ENCODE peak calls at places on chromosome 21, in nine cellular contexts. One of them, this sample, is unnamed.

GRCh38 chr21:44486302-44486701 is 31.0 kb downstream of the LRRC3 start:
- DNase-seq in A549: no peak
- DNase-seq in GM04504: no peak
- DNase-seq in foreskin fibroblast: no peak
- DNase-seq in activated T-cell treated with anti-CD3 and anti-CD28 coated beads for 1 hour: no peak
- DNase-seq in stimulated activated CD4-positive, alpha-beta T cell treated with anti-CD3 and anti-CD28 coated beads, Interleukin-2, amount 100 ng/mL, for 48 hours: no peak
- DNase-seq in stimulated activated CD8-positive, alpha-beta memory T cell treated with anti-CD3 and anti-CD28 coated beads, Interleukin-4, amount 100 ng/mL, for 24 hours: no peak
- DNase-seq in neural crest cell: no peak
- DNase-seq in activated T-helper 1 cell treated with anti-CD3 and anti-CD28 coated beads, Interleukin-2, amount 50 U/mL, for 16 hours: no peak
- DNase-seq in this sample: no peak

GRCh38 chr21:34878940-34879339 is 170.2 kb downstream of the RUNX1 start:
- DNase-seq in A549: no peak
- DNase-seq in GM04504: no peak
- DNase-seq in foreskin fibroblast: no peak
- DNase-seq in activated T-cell treated with anti-CD3 and anti-CD28 coated beads for 1 hour: no peak
- DNase-seq in stimulated activated CD4-positive, alpha-beta T cell treated with anti-CD3 and anti-CD28 coated beads, Interleukin-2, amount 100 ng/mL, for 48 hours: no peak
- DNase-seq in stimulated activated CD8-positive, alpha-beta memory T cell treated with anti-CD3 and anti-CD28 coated beads, Interleukin-4, amount 100 ng/mL, for 24 hours: no peak
- DNase-seq in neural crest cell: no peak
- DNase-seq in activated T-helper 1 cell treated with anti-CD3 and anti-CD28 coated beads, Interleukin-2, amount 50 U/mL, for 16 hours: no peak
- DNase-seq in this sample: no peak

GRCh38 chr21:25244735-25245134 is 362.5 kb downstream of the MRPL39 start:
- DNase-seq in A549: no peak
- DNase-seq in GM04504: no peak
- DNase-seq in foreskin fibroblast: no peak
- DNase-seq in activated T-cell treated with anti-CD3 and anti-CD28 coated beads for 1 hour: no peak
- DNase-seq in stimulated activated CD4-positive, alpha-beta T cell treated with anti-CD3 and anti-CD28 coated beads, Interleukin-2, amount 100 ng/mL, for 48 hours: no peak
- DNase-seq in stimulated activated CD8-positive, alpha-beta memory T cell treated with anti-CD3 and anti-CD28 coated beads, Interleukin-4, amount 100 ng/mL, for 24 hours: no peak
- DNase-seq in neural crest cell: no peak
- DNase-seq in activated T-helper 1 cell treated with anti-CD3 and anti-CD28 coated beads, Interleukin-2, amount 50 U/mL, for 16 hours: no peak
- DNase-seq in this sample: no peak

GRCh38 chr21:8994640-8995511 is 1526.5 kb upstream of the TPTE start:
- DNase-seq in A549: peak
- DNase-seq in GM04504: no peak
- DNase-seq in foreskin fibroblast: no peak
- DNase-seq in activated T-cell treated with anti-CD3 and anti-CD28 coated beads for 1 hour: no peak
- DNase-seq in stimulated activated CD4-positive, alpha-beta T cell treated with anti-CD3 and anti-CD28 coated beads, Interleukin-2, amount 100 ng/mL, for 48 hours: no peak
- DNase-seq in stimulated activated CD8-positive, alpha-beta memory T cell treated with anti-CD3 and anti-CD28 coated beads, Interleukin-4, amount 100 ng/mL, for 24 hours: no peak
- DNase-seq in neural crest cell: no peak
- DNase-seq in activated T-helper 1 cell treated with anti-CD3 and anti-CD28 coated beads, Interleukin-2, amount 50 U/mL, for 16 hours: no peak
- DNase-seq in this sample: no peak

GRCh38 chr21:20999567-21000169 is 1.5 kb downstream of the NCAM2 start:
- DNase-seq in A549: peak
- DNase-seq in GM04504: peak
- DNase-seq in foreskin fibroblast: peak
- DNase-seq in activated T-cell treated with anti-CD3 and anti-CD28 coated beads for 1 hour: no peak
- DNase-seq in stimulated activated CD4-positive, alpha-beta T cell treated with anti-CD3 and anti-CD28 coated beads, Interleukin-2, amount 100 ng/mL, for 48 hours: peak
- DNase-seq in stimulated activated CD8-positive, alpha-beta memory T cell treated with anti-CD3 and anti-CD28 coated beads, Interleukin-4, amount 100 ng/mL, for 24 hours: peak
- DNase-seq in neural crest cell: peak
- DNase-seq in activated T-helper 1 cell treated with anti-CD3 and anti-CD28 coated beads, Interleukin-2, amount 50 U/mL, for 16 hours: no peak
- DNase-seq in this sample: peak

GRCh38 chr21:41526478-41527087 is 18.6 kb upstream of the TMPRSS2 start:
- DNase-seq in A549: no peak
- DNase-seq in GM04504: no peak
- DNase-seq in foreskin fibroblast: no peak
- DNase-seq in activated T-cell treated with anti-CD3 and anti-CD28 coated beads for 1 hour: no peak
- DNase-seq in stimulated activated CD4-positive, alpha-beta T cell treated with anti-CD3 and anti-CD28 coated beads, Interleukin-2, amount 100 ng/mL, for 48 hours: no peak
- DNase-seq in stimulated activated CD8-positive, alpha-beta memory T cell treated with anti-CD3 and anti-CD28 coated beads, Interleukin-4, amount 100 ng/mL, for 24 hours: no peak
- DNase-seq in neural crest cell: no peak
- DNase-seq in activated T-helper 1 cell treated with anti-CD3 and anti-CD28 coated beads, Interleukin-2, amount 50 U/mL, for 16 hours: no peak
- DNase-seq in this sample: no peak

GRCh38 chr21:36200089-36200561 is 43.5 kb downstream of the DOP1B start:
- DNase-seq in A549: no peak
- DNase-seq in GM04504: no peak
- DNase-seq in foreskin fibroblast: no peak
- DNase-seq in activated T-cell treated with anti-CD3 and anti-CD28 coated beads for 1 hour: no peak
- DNase-seq in stimulated activated CD4-positive, alpha-beta T cell treated with anti-CD3 and anti-CD28 coated beads, Interleukin-2, amount 100 ng/mL, for 48 hours: no peak
- DNase-seq in stimulated activated CD8-positive, alpha-beta memory T cell treated with anti-CD3 and anti-CD28 coated beads, Interleukin-4, amount 100 ng/mL, for 24 hours: no peak
- DNase-seq in neural crest cell: no peak
- DNase-seq in activated T-helper 1 cell treated with anti-CD3 and anti-CD28 coated beads, Interleukin-2, amount 50 U/mL, for 16 hours: no peak
- DNase-seq in this sample: no peak

GRCh38 chr21:17585875-17586450 is 26.7 kb downstream of the BTG3 start:
- DNase-seq in A549: peak
- DNase-seq in GM04504: peak
- DNase-seq in foreskin fibroblast: peak
- DNase-seq in activated T-cell treated with anti-CD3 and anti-CD28 coated beads for 1 hour: no peak
- DNase-seq in stimulated activated CD4-positive, alpha-beta T cell treated with anti-CD3 and anti-CD28 coated beads, Interleukin-2, amount 100 ng/mL, for 48 hours: no peak
- DNase-seq in stimulated activated CD8-positive, alpha-beta memory T cell treated with anti-CD3 and anti-CD28 coated beads, Interleukin-4, amount 100 ng/mL, for 24 hours: no peak
- DNase-seq in neural crest cell: no peak
- DNase-seq in activated T-helper 1 cell treated with anti-CD3 and anti-CD28 coated beads, Interleukin-2, amount 50 U/mL, for 16 hours: no peak
- DNase-seq in this sample: peak

GRCh38 chr21:45787371-45787770 is 143.8 kb downstream of the PCBP3 start:
- DNase-seq in A549: no peak
- DNase-seq in GM04504: no peak
- DNase-seq in foreskin fibroblast: no peak
- DNase-seq in activated T-cell treated with anti-CD3 and anti-CD28 coated beads for 1 hour: no peak
- DNase-seq in stimulated activated CD4-positive, alpha-beta T cell treated with anti-CD3 and anti-CD28 coated beads, Interleukin-2, amount 100 ng/mL, for 48 hours: no peak
- DNase-seq in stimulated activated CD8-positive, alpha-beta memory T cell treated with anti-CD3 and anti-CD28 coated beads, Interleukin-4, amount 100 ng/mL, for 24 hours: no peak
- DNase-seq in neural crest cell: no peak
- DNase-seq in activated T-helper 1 cell treated with anti-CD3 and anti-CD28 coated beads, Interleukin-2, amount 50 U/mL, for 16 hours: no peak
- DNase-seq in this sample: no peak

This sample was measured in NCI-H460.